ENCODE peak calls at places on chromosomes 11 and 22, in four cellular contexts. Y is AG09319; P is hippocampal formation; L is CD8-positive, alpha-beta T cell. A is an unnamed sample.

GRCh38 chr11:8759634-8760033 is 77.0 kb downstream of the RPL27A start:
- DNase-seq in Y (no peak), P (no peak), L (no peak), A (no peak)

GRCh38 chr11:86693501-86693900 is 21.1 kb upstream of the ME3 start:
- DNase-seq in L (no peak), Y (no peak), P (no peak), A (no peak)

GRCh38 chr11:109109916-109110315 is 312.1 kb upstream of the C11orf87 start:
- DNase-seq in L (no peak), P (no peak), Y (no peak), A (no peak)

GRCh38 chr22:39299829-39300178 is 19.6 kb downstream of the RPL3 start:
- DNase-seq in Y (no peak), L (no peak), P (no peak), A (no peak)

GRCh38 chr22:31911565-31912401 is 32.6 kb upstream of the YWHAH start:
- DNase-seq in L (no peak), Y (no peak), P (no peak), A (no peak)

GRCh38 chr11:126080206-126080941 is 17.7 kb upstream of the CDON start:
- DNase-seq in P (no peak), L (no peak), Y (no peak), A (no peak)

GRCh38 chr11:102010776-102011500 is 36.3 kb upstream of the CFAP300 start:
- DNase-seq in Y (peak), P (no peak), L (no peak), A (peak)

GRCh38 chr22:41401781-41402648 is 20.3 kb downstream of the TEF start:
- DNase-seq in L (no peak), Y (peak), P (peak), A (no peak)

GRCh38 chr11:44032304-44033085 is 15.3 kb upstream of the ACCSL start:
- DNase-seq in Y (no peak), L (no peak), P (peak), A (peak)

GRCh38 chr11:104200688-104201087 is 36.7 kb upstream of the PDGFD start:
- DNase-seq in Y (no peak), P (no peak), L (no peak), A (no peak)

GRCh38 chr11:117221775-117222517 is 9.9 kb downstream of the PCSK7 start:
- DNase-seq in P (no peak), Y (no peak), L (no peak), A (no peak)

GRCh38 chr11:64762916-64763803 is 3.4 kb upstream of the PYGM start:
- DNase-seq in Y (no peak), P (peak), L (no peak), A (no peak)

GRCh38 chr11:76408171-76408965 is 27.2 kb downstream of the GVQW3 start:
- DNase-seq in P (no peak), Y (no peak), L (no peak), A (no peak)

GRCh38 chr11:98062714-98063113 is 958.0 kb upstream of the CNTN5 start:
- DNase-seq in P (no peak), L (no peak), Y (no peak), A (no peak)

GRCh38 chr11:26827567-26828037 is 105.7 kb upstream of the SLC5A12 start:
- DNase-seq in P (no peak), L (no peak), Y (no peak), A (no peak)

GRCh38 chr11:127114035-127114434 is 113.5 kb upstream of the KIRREL3 start:
- DNase-seq in L (no peak), P (peak), Y (no peak), A (no peak)

GRCh38 chr22:33126881-33127280 is 68.7 kb upstream of the SYN3 start:
- DNase-seq in P (peak), L (no peak), Y (no peak), A (no peak)

GRCh38 chr11:97722065-97722464 is 1298.7 kb upstream of the CNTN5 start:
- DNase-seq in Y (no peak), P (no peak), L (no peak), A (no peak)

GRCh38 chr22:46070215-46070721 is 80.1 kb upstream of the PPARA start:
- DNase-seq in P (no peak), L (no peak), Y (no peak), A (no peak)

GRCh38 chr11:8032122-8032521 is 45.0 kb downstream of the EIF3F start:
- DNase-seq in Y (no peak), P (no peak), L (no peak), A (no peak)

GRCh38 chr11:36258730-36259360 is 30.4 kb downstream of the COMMD9 start:
- DNase-seq in Y (peak), P (peak), L (no peak), A (peak)

A was measured in H1.